ENCODE peak calls at places on chromosomes 3 and 15, in four cellular contexts. O is left ventricle myocardium inferior; I is fibroblast of lung; V is activated CD8-positive, alpha-beta memory T cell treated with anti-CD3 and anti-CD28 coated beads for 24 hours. J is an unnamed sample.

GRCh38 chr3:61574854-61575253 is 13.5 kb downstream of the PTPRG start:
- DNase-seq in O (no peak), I (peak), V (no peak), J (no peak)

GRCh38 chr15:69679623-69680228 is 227.1 kb downstream of the RPLP1 start:
- DNase-seq in O (no peak), I (no peak), V (peak), J (no peak)

GRCh38 chr3:133089906-133090305 is 51.7 kb downstream of the TMEM108 start:
- DNase-seq in O (no peak), I (no peak), V (no peak), J (no peak)

GRCh38 chr3:187971629-187972028 is 182.3 kb upstream of the LPP start:
- DNase-seq in O (no peak), I (no peak), V (no peak), J (no peak)

GRCh38 chr3:112629425-112629824 is 11.5 kb downstream of the CCDC80 start:
- DNase-seq in O (peak), I (peak), V (no peak), J (no peak)

GRCh38 chr15:80483656-80484055 is 79.5 kb downstream of the ARNT2 start:
- DNase-seq in O (no peak), I (peak), V (no peak), J (no peak)

GRCh38 chr3:124915254-124915653 is 19.3 kb downstream of the MUC13 start:
- DNase-seq in O (no peak), I (peak), V (no peak), J (no peak)

GRCh38 chr3:152769523-152769922 is 65.4 kb upstream of the P2RY1 start:
- DNase-seq in O (no peak), I (peak), V (no peak), J (no peak)

GRCh38 chr15:38941399-38941953 is 376.9 kb upstream of the RASGRP1 start:
- DNase-seq in O (no peak), I (no peak), V (no peak), J (no peak)

GRCh38 chr15:41827290-41827879 is 507 bp upstream of the JMJD7 start:
- DNase-seq in O (peak), I (no peak), V (no peak), J (peak)

GRCh38 chr3:86814321-86814720 is 176.6 kb downstream of the VGLL3 start:
- DNase-seq in O (no peak), I (no peak), V (no peak), J (no peak)

GRCh38 chr3:38084019-38084968 is 45.3 kb downstream of the DLEC1 start:
- DNase-seq in O (no peak), I (peak), V (no peak), J (no peak)

GRCh38 chr15:101256756-101257155 is 4.9 kb upstream of the CHSY1 start:
- DNase-seq in O (no peak), I (no peak), V (peak), J (no peak)

GRCh38 chr15:81297147-81297572 is 26.8 kb downstream of the STARD5 start:
- DNase-seq in O (no peak), I (no peak), V (no peak), J (no peak)

GRCh38 chr3:16463914-16464313 is 49.6 kb downstream of the RFTN1 start:
- DNase-seq in O (no peak), I (no peak), V (no peak), J (no peak)

GRCh38 chr3:162166543-162166942 is 669.9 kb downstream of the OTOL1 start:
- DNase-seq in O (no peak), I (no peak), V (no peak), J (no peak)

GRCh38 chr3:143825513-143825912 is 22.8 kb downstream of the SLC9A9 start:
- DNase-seq in O (no peak), I (no peak), V (no peak), J (no peak)

GRCh38 chr3:184039414-184039813 is 7.9 kb downstream of the HTR3D start:
- DNase-seq in O (no peak), I (peak), V (no peak), J (no peak)

GRCh38 chr3:125513490-125514115 is 6.4 kb downstream of the SNX4 start:
- DNase-seq in O (no peak), I (no peak), V (no peak), J (no peak)

GRCh38 chr3:50050361-50050760 is 38.4 kb upstream of the RBM5 start:
- DNase-seq in O (no peak), I (peak), V (no peak), J (no peak)

GRCh38 chr3:77539014-77539413 is 499.1 kb downstream of the ROBO2 start:
- DNase-seq in O (no peak), I (no peak), V (no peak), J (no peak)

GRCh38 chr3:158847885-158848284 is 46.0 kb downstream of the MFSD1 start:
- DNase-seq in O (no peak), I (no peak), V (no peak), J (no peak)

GRCh38 chr3:7707192-7707591 is 794.4 kb upstream of the LMCD1 start:
- DNase-seq in O (no peak), I (no peak), V (no peak), J (no peak)

GRCh38 chr3:36489679-36490420 is 109.5 kb downstream of the STAC start:
- DNase-seq in O (no peak), I (no peak), V (no peak), J (no peak)

GRCh38 chr3:67737911-67738865 is 83.8 kb upstream of the SUCLG2 start:
- DNase-seq in O (no peak), I (no peak), V (no peak), J (no peak)

GRCh38 chr3:49806838-49807237 is 3.8 kb downstream of the INKA1 start:
- DNase-seq in O (no peak), I (no peak), V (no peak), J (no peak)

GRCh38 chr3:177618873-177619771 is 421.8 kb upstream of the TBL1XR1 start:
- DNase-seq in O (no peak), I (peak), V (no peak), J (no peak)

GRCh38 chr15:64895285-64896065 is 16.2 kb upstream of the ANKDD1A start:
- DNase-seq in O (no peak), I (peak), V (peak), J (no peak)

GRCh38 chr3:53690521-53690920 is 155.7 kb downstream of the CHDH start:
- DNase-seq in O (no peak), I (no peak), V (no peak), J (no peak)

GRCh38 chr3:71425491-71426071 is 157.9 kb downstream of the FOXP1 start:
- DNase-seq in O (no peak), I (peak), V (no peak), J (no peak)

GRCh38 chr3:52396907-52397591 is 47.9 kb downstream of the SEMA3G start:
- DNase-seq in O (peak), I (no peak), V (no peak), J (no peak)

GRCh38 chr15:98884894-98885293 is 122.7 kb downstream of the PGPEP1L start:
- DNase-seq in O (no peak), I (no peak), V (no peak), J (no peak)

GRCh38 chr15:64412216-64412615 is 24.6 kb downstream of the TRIP4 start:
- DNase-seq in O (no peak), I (no peak), V (no peak), J (no peak)

GRCh38 chr15:88174571-88174970 is 82.0 kb downstream of the NTRK3 start:
- DNase-seq in O (no peak), I (no peak), V (no peak), J (no peak)

GRCh38 chr3:182104811-182105316 is 393.1 kb downstream of the SOX2 start:
- DNase-seq in O (no peak), I (no peak), V (no peak), J (no peak)

GRCh38 chr3:51711352-51712019 is 4.6 kb downstream of the GRM2 start:
- DNase-seq in O (no peak), I (no peak), V (no peak), J (peak)

GRCh38 chr15:99213187-99213811 is 36.1 kb downstream of the TTC23 start:
- DNase-seq in O (peak), I (peak), V (peak), J (peak)

GRCh38 chr3:112775011-112775742 is 71.5 kb downstream of the CD200R1L start:
- DNase-seq in O (no peak), I (peak), V (no peak), J (no peak)

GRCh38 chr3:118742760-118743159 is 291.9 kb downstream of the IGSF11 start:
- DNase-seq in O (no peak), I (no peak), V (no peak), J (no peak)

J was measured in ecto neural progenitor cell.